ENCODE peak calls at places on chromosome 18, in eight cellular contexts. One of them, this sample, is unnamed. For H3K9me3 and H3K4me1, the result is how much of the 10 kb centered on the place peaks cover.

GRCh38 chr18:74282359-74283254 is 9.2 kb downstream of the CYB5A start:
- DNase-seq in adrenal gland: no peak
- DNase-seq in heart right ventricle: no peak
- DNase-seq in right atrium auricular region: no peak
- DNase-seq in CD8-positive, alpha-beta T cell: no peak
- DNase-seq in ovary: no peak
- DNase-seq in body of pancreas: peak
- DNase-seq in hepatocyte: no peak
- DNase-seq in this sample: no peak

GRCh38 chr18:44651918-44652317 is 28.8 kb upstream of the SETBP1 start:
- DNase-seq in heart right ventricle: no peak
- DNase-seq in CD8-positive, alpha-beta T cell: no peak
- DNase-seq in hepatocyte: no peak
- DNase-seq in body of pancreas: no peak
- DNase-seq in right atrium auricular region: no peak
- DNase-seq in ovary: no peak
- DNase-seq in adrenal gland: no peak
- DNase-seq in this sample: no peak

GRCh38 chr18:49819768-49820662 is 6.7 kb upstream of the ACAA2 start:
- DNase-seq in adrenal gland: no peak
- DNase-seq in heart right ventricle: no peak
- DNase-seq in CD8-positive, alpha-beta T cell: peak
- DNase-seq in right atrium auricular region: no peak
- DNase-seq in ovary: no peak
- DNase-seq in hepatocyte: no peak
- DNase-seq in body of pancreas: no peak
- DNase-seq in this sample: peak

GRCh38 chr18:55778731-55779460 is 190.9 kb upstream of the TCF4 start:
- DNase-seq in right atrium auricular region: no peak
- DNase-seq in hepatocyte: no peak
- DNase-seq in body of pancreas: no peak
- DNase-seq in CD8-positive, alpha-beta T cell: no peak
- DNase-seq in ovary: no peak
- DNase-seq in heart right ventricle: peak
- DNase-seq in adrenal gland: no peak
- DNase-seq in this sample: no peak

GRCh38 chr18:50560681-50561629 is 1.1 kb downstream of the MAPK4 start:
- DNase-seq in ovary: no peak
- DNase-seq in CD8-positive, alpha-beta T cell: no peak
- DNase-seq in hepatocyte: peak
- DNase-seq in heart right ventricle: no peak
- DNase-seq in right atrium auricular region: no peak
- DNase-seq in body of pancreas: peak
- DNase-seq in adrenal gland: peak
- DNase-seq in this sample: no peak

GRCh38 chr18:63183263-63183662 is 136.3 kb downstream of the BCL2 start:
- DNase-seq in ovary: no peak
- DNase-seq in adrenal gland: no peak
- DNase-seq in hepatocyte: no peak
- DNase-seq in right atrium auricular region: no peak
- DNase-seq in body of pancreas: no peak
- DNase-seq in heart right ventricle: no peak
- DNase-seq in CD8-positive, alpha-beta T cell: no peak
- DNase-seq in this sample: no peak

GRCh38 chr18:23306842-23307241 is 146.2 kb upstream of the RIOK3 start:
- DNase-seq in CD8-positive, alpha-beta T cell: peak
- DNase-seq in right atrium auricular region: no peak
- DNase-seq in hepatocyte: no peak
- DNase-seq in ovary: no peak
- DNase-seq in heart right ventricle: no peak
- DNase-seq in body of pancreas: no peak
- DNase-seq in adrenal gland: no peak
- DNase-seq in this sample: no peak

GRCh38 chr18:3015851-3016250 is 2.9 kb upstream of the LPIN2 start:
- DNase-seq in hepatocyte: no peak
- DNase-seq in right atrium auricular region: no peak
- DNase-seq in heart right ventricle: no peak
- DNase-seq in body of pancreas: no peak
- DNase-seq in CD8-positive, alpha-beta T cell: no peak
- DNase-seq in adrenal gland: no peak
- DNase-seq in ovary: no peak
- DNase-seq in this sample: no peak

GRCh38 chr18:65349635-65350034 is 401.2 kb upstream of the CDH7 start:
- DNase-seq in right atrium auricular region: no peak
- DNase-seq in heart right ventricle: no peak
- DNase-seq in ovary: no peak
- DNase-seq in adrenal gland: no peak
- DNase-seq in body of pancreas: no peak
- DNase-seq in CD8-positive, alpha-beta T cell: no peak
- DNase-seq in hepatocyte: no peak
- DNase-seq in this sample: no peak

GRCh38 chr18:3540805-3541548 is 91.0 kb downstream of the TGIF1 start:
- DNase-seq in heart right ventricle: no peak
- DNase-seq in ovary: no peak
- DNase-seq in body of pancreas: peak
- DNase-seq in adrenal gland: no peak
- DNase-seq in right atrium auricular region: no peak
- DNase-seq in CD8-positive, alpha-beta T cell: no peak
- DNase-seq in hepatocyte: no peak
- DNase-seq in this sample: no peak

GRCh38 chr18:31252522-31252921 is 65.4 kb upstream of the DSG1 start:
- DNase-seq in CD8-positive, alpha-beta T cell: no peak
- DNase-seq in heart right ventricle: no peak
- DNase-seq in ovary: no peak
- DNase-seq in adrenal gland: no peak
- DNase-seq in body of pancreas: no peak
- DNase-seq in hepatocyte: no peak
- DNase-seq in right atrium auricular region: no peak
- DNase-seq in this sample: no peak

GRCh38 chr18:24741961-24742738 is 281.7 kb downstream of the HRH4 start:
- DNase-seq in ovary: no peak
- DNase-seq in heart right ventricle: no peak
- DNase-seq in body of pancreas: no peak
- DNase-seq in adrenal gland: no peak
- DNase-seq in hepatocyte: no peak
- DNase-seq in CD8-positive, alpha-beta T cell: no peak
- DNase-seq in right atrium auricular region: no peak
- DNase-seq in this sample: no peak

GRCh38 chr18:68035709-68036522 is 519.4 kb upstream of the DSEL start:
- DNase-seq in ovary: no peak
- DNase-seq in hepatocyte: no peak
- DNase-seq in heart right ventricle: no peak
- DNase-seq in right atrium auricular region: no peak
- DNase-seq in CD8-positive, alpha-beta T cell: no peak
- DNase-seq in adrenal gland: no peak
- DNase-seq in body of pancreas: no peak
- DNase-seq in this sample: no peak
- H3K9me3 ChIP-seq in ovary: under half
- H3K9me3 ChIP-seq in hepatocyte: under half
- H3K9me3 ChIP-seq in heart right ventricle: under half
- H3K9me3 ChIP-seq in right atrium auricular region: under half
- H3K9me3 ChIP-seq in CD8-positive, alpha-beta T cell: under half
- H3K9me3 ChIP-seq in adrenal gland: under half
- H3K9me3 ChIP-seq in body of pancreas: under half
- H3K9me3 ChIP-seq in this sample: under half

GRCh38 chr18:77103181-77103875 is 29.3 kb downstream of the MBP start:
- DNase-seq in body of pancreas: no peak
- DNase-seq in heart right ventricle: no peak
- DNase-seq in hepatocyte: no peak
- DNase-seq in adrenal gland: no peak
- DNase-seq in CD8-positive, alpha-beta T cell: no peak
- DNase-seq in right atrium auricular region: peak
- DNase-seq in ovary: no peak
- DNase-seq in this sample: no peak
- H3K4me1 ChIP-seq in body of pancreas: under half
- H3K4me1 ChIP-seq in heart right ventricle: under half
- H3K4me1 ChIP-seq in hepatocyte: under half
- H3K4me1 ChIP-seq in adrenal gland: half or more
- H3K4me1 ChIP-seq in CD8-positive, alpha-beta T cell: half or more
- H3K4me1 ChIP-seq in right atrium auricular region: under half
- H3K4me1 ChIP-seq in ovary: under half
- H3K4me1 ChIP-seq in this sample: half or more

DNA sequence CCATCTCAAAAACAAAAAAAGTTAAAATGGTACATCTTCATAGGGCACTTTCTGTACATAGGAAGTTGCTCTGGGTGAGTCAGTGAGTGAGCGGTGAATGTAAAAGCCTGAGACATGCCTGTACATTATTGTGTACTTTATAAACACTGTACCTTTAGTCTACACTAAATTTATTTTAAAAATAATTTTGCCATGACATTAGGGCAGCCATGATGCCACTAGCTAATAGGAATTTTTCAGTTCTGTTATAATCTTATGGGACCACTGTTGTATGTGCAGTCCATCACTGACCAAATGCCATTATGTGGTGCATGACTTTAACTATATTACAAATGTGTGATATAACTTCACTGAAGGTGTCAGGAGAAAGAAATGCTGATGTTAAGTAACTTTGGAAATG is 11.0 kb upstream of the TXNDC2 start:
- DNase-seq in heart right ventricle: no peak
- DNase-seq in CD8-positive, alpha-beta T cell: no peak
- DNase-seq in hepatocyte: no peak
- DNase-seq in body of pancreas: no peak
- DNase-seq in ovary: no peak
- DNase-seq in right atrium auricular region: no peak
- DNase-seq in adrenal gland: no peak
- DNase-seq in this sample: no peak
- H3K9me3 ChIP-seq in heart right ventricle: under half
- H3K9me3 ChIP-seq in CD8-positive, alpha-beta T cell: under half
- H3K9me3 ChIP-seq in hepatocyte: under half
- H3K9me3 ChIP-seq in body of pancreas: under half
- H3K9me3 ChIP-seq in ovary: under half
- H3K9me3 ChIP-seq in right atrium auricular region: under half
- H3K9me3 ChIP-seq in adrenal gland: under half
- H3K9me3 ChIP-seq in this sample: under half

DNA sequence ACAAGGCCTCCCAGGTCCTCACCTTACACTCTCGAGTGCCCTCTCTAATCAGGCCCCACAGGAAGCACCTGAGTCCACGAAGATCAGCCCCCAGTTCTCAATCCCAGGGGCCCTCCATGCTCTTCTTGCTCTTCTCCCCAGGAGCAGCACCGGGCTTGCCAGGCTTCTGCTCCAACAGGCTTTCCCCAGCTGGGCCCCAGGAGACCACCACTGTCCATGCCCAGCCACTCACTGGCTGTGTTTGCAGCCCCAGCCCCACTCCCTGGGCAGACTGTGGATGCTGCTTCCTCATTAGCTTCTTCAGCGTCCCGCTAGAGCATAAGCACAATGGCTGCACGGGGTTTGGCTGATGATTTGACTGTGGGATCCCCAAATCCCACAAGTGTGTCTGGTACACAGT is 781.9 kb downstream of the GALR1 start:
- DNase-seq in hepatocyte: no peak
- DNase-seq in heart right ventricle: no peak
- DNase-seq in body of pancreas: no peak
- DNase-seq in adrenal gland: no peak
- DNase-seq in ovary: no peak
- DNase-seq in right atrium auricular region: no peak
- DNase-seq in CD8-positive, alpha-beta T cell: no peak
- DNase-seq in this sample: no peak
- H3K4me1 ChIP-seq in hepatocyte: under half
- H3K4me1 ChIP-seq in heart right ventricle: under half
- H3K4me1 ChIP-seq in body of pancreas: under half
- H3K4me1 ChIP-seq in adrenal gland: under half
- H3K4me1 ChIP-seq in ovary: under half
- H3K4me1 ChIP-seq in right atrium auricular region: under half
- H3K4me1 ChIP-seq in CD8-positive, alpha-beta T cell: under half
- H3K4me1 ChIP-seq in this sample: under half